ENCODE peak calls at places on chromosomes 2 and 18, in seven cellular contexts. K, U, F, E, S, I and B are unnamed samples.

GRCh38 chr2:10382313-10383061 is 65.6 kb downstream of the ODC1 start:
- DNase-seq in U (no peak), F (no peak), S (peak), I (peak), K (peak), E (no peak), B (peak)

GRCh38 chr18:76503595-76503994 is 8.6 kb upstream of the ZNF516 start:
- DNase-seq in I (no peak), F (no peak), E (no peak), S (no peak), U (no peak), K (no peak), B (no peak)

GRCh38 chr2:165401285-165401852 is 68.1 kb upstream of the CSRNP3 start:
- DNase-seq in E (no peak), S (no peak), U (no peak), K (no peak), I (no peak), F (peak), B (no peak)

GRCh38 chr2:12547771-12548170 is 169.0 kb upstream of the TRIB2 start:
- DNase-seq in S (no peak), E (no peak), U (no peak), F (no peak), K (no peak), I (no peak), B (no peak)

GRCh38 chr2:45836740-45837139 is 185.3 kb downstream of the PRKCE start:
- DNase-seq in K (peak), U (no peak), I (no peak), S (no peak), F (no peak), E (no peak), B (no peak)

GRCh38 chr2:226478121-226478809 is 321.4 kb downstream of the IRS1 start:
- DNase-seq in E (no peak), F (peak), U (no peak), I (no peak), K (peak), S (no peak), B (no peak)

GRCh38 chr2:108355907-108356734 is 21.6 kb upstream of the SULT1C4 start:
- DNase-seq in S (no peak), K (no peak), E (no peak), F (no peak), I (no peak), U (no peak), B (no peak)

GRCh38 chr2:225980372-225980771 is 580.9 kb downstream of the NYAP2 start:
- DNase-seq in F (no peak), S (no peak), I (no peak), U (no peak), K (no peak), E (no peak), B (no peak)

GRCh38 chr2:33272001-33272400 is 204.4 kb upstream of the RASGRP3 start:
- DNase-seq in I (peak), K (no peak), E (no peak), S (no peak), U (no peak), F (no peak), B (no peak)

GRCh38 chr2:227460079-227460485 is 11.9 kb upstream of the AGFG1 start:
- DNase-seq in I (peak), S (peak), F (peak), E (peak), U (no peak), K (no peak), B (no peak)

GRCh38 chr18:77329651-77330050 is 80.0 kb downstream of the GALR1 start:
- DNase-seq in F (no peak), U (no peak), I (no peak), S (no peak), K (no peak), E (no peak), B (no peak)